ENCODE peak calls at places on chromosome 9, in nine cellular contexts. One of them, this sample, is unnamed.

GRCh38 chr9:89375181-89375760 is 57.0 kb downstream of the SECISBP2 start:
- DNase-seq in pancreas: peak; percentile 42
- DNase-seq in CD8-positive, alpha-beta memory T cell: no peak
- DNase-seq in stomach: no peak
- DNase-seq in osteoblast: peak; percentile 46
- DNase-seq in right cardiac atrium: no peak
- DNase-seq in sigmoid colon: no peak
- DNase-seq in IMR-90: no peak
- DNase-seq in left ventricle myocardium inferior: no peak
- DNase-seq in this sample: no peak

GRCh38 chr9:19471737-19472648 is 63.2 kb downstream of the ACER2 start:
- DNase-seq in pancreas: peak; percentile 70
- DNase-seq in CD8-positive, alpha-beta memory T cell: peak; percentile 21
- DNase-seq in stomach: peak; percentile 61
- DNase-seq in osteoblast: peak; percentile 92
- DNase-seq in right cardiac atrium: peak; percentile 83
- DNase-seq in sigmoid colon: peak; percentile 77
- DNase-seq in IMR-90: peak; percentile 33
- DNase-seq in left ventricle myocardium inferior: peak; percentile 52
- DNase-seq in this sample: peak; percentile 66

GRCh38 chr9:79189511-79189924 is 382.2 kb upstream of the TLE4 start:
- DNase-seq in pancreas: no peak
- DNase-seq in CD8-positive, alpha-beta memory T cell: no peak
- DNase-seq in stomach: no peak
- DNase-seq in osteoblast: peak; percentile 67
- DNase-seq in right cardiac atrium: no peak
- DNase-seq in sigmoid colon: no peak
- DNase-seq in IMR-90: peak; percentile 96
- DNase-seq in left ventricle myocardium inferior: no peak
- DNase-seq in this sample: peak; percentile 81

GRCh38 chr9:109382182-109382581 is 61.3 kb upstream of the EPB41L4B start:
- DNase-seq in pancreas: no peak
- DNase-seq in CD8-positive, alpha-beta memory T cell: no peak
- DNase-seq in stomach: no peak
- DNase-seq in osteoblast: no peak
- DNase-seq in right cardiac atrium: no peak
- DNase-seq in sigmoid colon: no peak
- DNase-seq in IMR-90: no peak
- DNase-seq in left ventricle myocardium inferior: no peak
- DNase-seq in this sample: no peak

GRCh38 chr9:5714501-5715401 is 85.8 kb downstream of the RIC1 start:
- DNase-seq in pancreas: no peak
- DNase-seq in CD8-positive, alpha-beta memory T cell: no peak
- DNase-seq in stomach: no peak
- DNase-seq in osteoblast: peak; percentile 77
- DNase-seq in right cardiac atrium: no peak
- DNase-seq in sigmoid colon: no peak
- DNase-seq in IMR-90: peak; percentile 61
- DNase-seq in left ventricle myocardium inferior: no peak
- DNase-seq in this sample: no peak

GRCh38 chr9:135229701-135230385 is 142.4 kb downstream of the OLFM1 start:
- DNase-seq in pancreas: no peak
- DNase-seq in CD8-positive, alpha-beta memory T cell: no peak
- DNase-seq in stomach: no peak
- DNase-seq in osteoblast: peak; percentile 44
- DNase-seq in right cardiac atrium: peak; percentile 7
- DNase-seq in sigmoid colon: peak; percentile 44
- DNase-seq in IMR-90: no peak
- DNase-seq in left ventricle myocardium inferior: no peak
- DNase-seq in this sample: no peak

GRCh38 chr9:130167927-130168326 is 4.3 kb upstream of the NCS1 start:
- DNase-seq in pancreas: no peak
- DNase-seq in CD8-positive, alpha-beta memory T cell: no peak
- DNase-seq in stomach: no peak
- DNase-seq in osteoblast: peak; percentile 56
- DNase-seq in right cardiac atrium: no peak
- DNase-seq in sigmoid colon: no peak
- DNase-seq in IMR-90: no peak
- DNase-seq in left ventricle myocardium inferior: no peak
- DNase-seq in this sample: no peak

GRCh38 chr9:108015690-108016089 is 526.1 kb upstream of the KLF4 start:
- DNase-seq in pancreas: no peak
- DNase-seq in CD8-positive, alpha-beta memory T cell: no peak
- DNase-seq in stomach: no peak
- DNase-seq in osteoblast: no peak
- DNase-seq in right cardiac atrium: no peak
- DNase-seq in sigmoid colon: no peak
- DNase-seq in IMR-90: no peak
- DNase-seq in left ventricle myocardium inferior: no peak
- DNase-seq in this sample: no peak

GRCh38 chr9:32703635-32704034 is 68.2 kb upstream of the TAF1L start:
- DNase-seq in pancreas: no peak
- DNase-seq in CD8-positive, alpha-beta memory T cell: no peak
- DNase-seq in stomach: no peak
- DNase-seq in osteoblast: no peak
- DNase-seq in right cardiac atrium: no peak
- DNase-seq in sigmoid colon: no peak
- DNase-seq in IMR-90: no peak
- DNase-seq in left ventricle myocardium inferior: no peak
- DNase-seq in this sample: no peak

GRCh38 chr9:91148306-91148705 is 213.4 kb downstream of the AUH start:
- DNase-seq in pancreas: no peak
- DNase-seq in CD8-positive, alpha-beta memory T cell: no peak
- DNase-seq in stomach: no peak
- DNase-seq in osteoblast: no peak
- DNase-seq in right cardiac atrium: no peak
- DNase-seq in sigmoid colon: no peak
- DNase-seq in IMR-90: no peak
- DNase-seq in left ventricle myocardium inferior: no peak
- DNase-seq in this sample: no peak

GRCh38 chr9:135515541-135515951 is 5.7 kb upstream of the LCN1 start:
- DNase-seq in pancreas: no peak
- DNase-seq in CD8-positive, alpha-beta memory T cell: no peak
- DNase-seq in stomach: peak; percentile 8
- DNase-seq in osteoblast: peak; percentile 18
- DNase-seq in right cardiac atrium: no peak
- DNase-seq in sigmoid colon: peak; percentile 25
- DNase-seq in IMR-90: no peak
- DNase-seq in left ventricle myocardium inferior: no peak
- DNase-seq in this sample: no peak

GRCh38 chr9:3920586-3921582 is 379.0 kb downstream of the GLIS3 start:
- DNase-seq in pancreas: no peak
- DNase-seq in CD8-positive, alpha-beta memory T cell: no peak
- DNase-seq in stomach: no peak
- DNase-seq in osteoblast: no peak
- DNase-seq in right cardiac atrium: no peak
- DNase-seq in sigmoid colon: no peak
- DNase-seq in IMR-90: peak; percentile 15
- DNase-seq in left ventricle myocardium inferior: no peak
- DNase-seq in this sample: no peak

GRCh38 chr9:34059231-34059720 is 10.6 kb upstream of the UBAP2 start:
- DNase-seq in pancreas: no peak
- DNase-seq in CD8-positive, alpha-beta memory T cell: no peak
- DNase-seq in stomach: no peak
- DNase-seq in osteoblast: no peak
- DNase-seq in right cardiac atrium: no peak
- DNase-seq in sigmoid colon: peak; percentile 9
- DNase-seq in IMR-90: no peak
- DNase-seq in left ventricle myocardium inferior: no peak
- DNase-seq in this sample: no peak

GRCh38 chr9:98846879-98847278 is 39.4 kb downstream of the GALNT12 start:
- DNase-seq in pancreas: no peak
- DNase-seq in CD8-positive, alpha-beta memory T cell: no peak
- DNase-seq in stomach: no peak
- DNase-seq in osteoblast: no peak
- DNase-seq in right cardiac atrium: no peak
- DNase-seq in sigmoid colon: no peak
- DNase-seq in IMR-90: peak; percentile 50
- DNase-seq in left ventricle myocardium inferior: no peak
- DNase-seq in this sample: no peak

GRCh38 chr9:76621011-76621410 is 143.2 kb upstream of the PCA3 start:
- DNase-seq in pancreas: no peak
- DNase-seq in CD8-positive, alpha-beta memory T cell: no peak
- DNase-seq in stomach: no peak
- DNase-seq in osteoblast: no peak
- DNase-seq in right cardiac atrium: no peak
- DNase-seq in sigmoid colon: no peak
- DNase-seq in IMR-90: no peak
- DNase-seq in left ventricle myocardium inferior: no peak
- DNase-seq in this sample: no peak

GRCh38 chr9:69173891-69174644 is at the start of gene TJP2:
- DNase-seq in pancreas: peak; percentile 85
- DNase-seq in CD8-positive, alpha-beta memory T cell: peak; percentile 21
- DNase-seq in stomach: peak; percentile 40
- DNase-seq in osteoblast: peak; percentile 94
- DNase-seq in right cardiac atrium: peak; percentile 94
- DNase-seq in sigmoid colon: peak; percentile 82
- DNase-seq in IMR-90: peak; percentile 75
- DNase-seq in left ventricle myocardium inferior: peak; percentile 79
- DNase-seq in this sample: peak; percentile 81

GRCh38 chr9:69176446-69177135 is 2.5 kb downstream of the TJP2 start:
- DNase-seq in pancreas: no peak
- DNase-seq in CD8-positive, alpha-beta memory T cell: no peak
- DNase-seq in stomach: no peak
- DNase-seq in osteoblast: no peak
- DNase-seq in right cardiac atrium: no peak
- DNase-seq in sigmoid colon: no peak
- DNase-seq in IMR-90: no peak
- DNase-seq in left ventricle myocardium inferior: no peak
- DNase-seq in this sample: no peak

GRCh38 chr9:69175488-69175872 is 1.4 kb downstream of the TJP2 start:
- DNase-seq in pancreas: no peak
- DNase-seq in CD8-positive, alpha-beta memory T cell: no peak
- DNase-seq in stomach: no peak
- DNase-seq in osteoblast: no peak
- DNase-seq in right cardiac atrium: no peak
- DNase-seq in sigmoid colon: no peak
- DNase-seq in IMR-90: no peak
- DNase-seq in left ventricle myocardium inferior: no peak
- DNase-seq in this sample: no peak

GRCh38 chr9:69173497-69173890 is 583 bp upstream of the TJP2 start:
- DNase-seq in pancreas: no peak
- DNase-seq in CD8-positive, alpha-beta memory T cell: no peak
- DNase-seq in stomach: no peak
- DNase-seq in osteoblast: no peak
- DNase-seq in right cardiac atrium: no peak
- DNase-seq in sigmoid colon: no peak
- DNase-seq in IMR-90: no peak
- DNase-seq in left ventricle myocardium inferior: no peak
- DNase-seq in this sample: no peak

GRCh38 chr9:69174645-69175487 is 789 bp downstream of the TJP2 start:
- DNase-seq in pancreas: no peak
- DNase-seq in CD8-positive, alpha-beta memory T cell: no peak
- DNase-seq in stomach: no peak
- DNase-seq in osteoblast: peak; percentile 97
- DNase-seq in right cardiac atrium: no peak
- DNase-seq in sigmoid colon: peak; percentile 68
- DNase-seq in IMR-90: peak; percentile 98
- DNase-seq in left ventricle myocardium inferior: no peak
- DNase-seq in this sample: peak; percentile 88
- H3K4me3 ChIP-seq in pancreas: peak overlapping the region; percentile 57
- H3K4me3 ChIP-seq in CD8-positive, alpha-beta memory T cell: peak overlapping the region; percentile 40
- H3K4me3 ChIP-seq in stomach: peak overlapping the region; percentile 71
- H3K4me3 ChIP-seq in osteoblast: peak overlapping the region; percentile 83
- H3K4me3 ChIP-seq in right cardiac atrium: peak overlapping the region; percentile 47
- H3K4me3 ChIP-seq in sigmoid colon: peak overlapping the region; percentile 41
- H3K4me3 ChIP-seq in IMR-90: peak overlapping the region; percentile 69
- H3K4me3 ChIP-seq in left ventricle myocardium inferior: peak overlapping the region; percentile 79
- H3K4me3 ChIP-seq in this sample: peak overlapping the region; percentile 64

DNA sequence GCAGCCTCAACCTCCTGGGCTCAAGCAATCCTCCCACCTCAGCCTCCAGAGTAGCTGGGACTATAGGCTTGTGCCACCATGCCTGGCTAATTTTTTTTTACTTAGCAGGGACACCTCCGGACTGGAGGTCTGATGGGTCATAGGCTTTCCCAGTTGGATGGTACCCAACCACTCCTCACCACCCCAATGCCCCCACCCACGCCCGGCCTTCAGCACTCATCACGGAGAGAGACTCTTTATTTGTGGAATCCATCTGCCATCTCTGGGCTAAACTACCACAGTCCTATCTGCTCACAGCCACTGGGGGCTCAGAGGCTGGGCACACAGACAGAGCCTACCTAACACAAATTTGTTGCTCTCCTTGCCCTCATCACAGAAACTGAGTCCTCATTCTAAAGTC is 58.3 kb upstream of the STXBP1 start:
- DNase-seq in pancreas: no peak
- DNase-seq in CD8-positive, alpha-beta memory T cell: no peak
- DNase-seq in stomach: no peak
- DNase-seq in osteoblast: peak; percentile 66
- DNase-seq in right cardiac atrium: peak; percentile 25
- DNase-seq in sigmoid colon: no peak
- DNase-seq in IMR-90: no peak
- DNase-seq in left ventricle myocardium inferior: no peak
- DNase-seq in this sample: no peak
- H3K9me3 ChIP-seq in pancreas: no peaks in the 10 kb centered on the region
- H3K9me3 ChIP-seq in CD8-positive, alpha-beta memory T cell: no peaks in the 10 kb centered on the region
- H3K9me3 ChIP-seq in stomach: no peaks in the 10 kb centered on the region
- H3K9me3 ChIP-seq in osteoblast: no peaks in the 10 kb centered on the region
- H3K9me3 ChIP-seq in right cardiac atrium: no peaks in the 10 kb centered on the region
- H3K9me3 ChIP-seq in sigmoid colon: no peaks in the 10 kb centered on the region
- H3K9me3 ChIP-seq in IMR-90: no peaks in the 10 kb centered on the region
- H3K9me3 ChIP-seq in left ventricle myocardium inferior: no peaks in the 10 kb centered on the region
- H3K9me3 ChIP-seq in this sample: no peaks in the 10 kb centered on the region

GRCh38 chr9:12785941-12786340 is 11.1 kb downstream of the LURAP1L start:
- DNase-seq in pancreas: no peak
- DNase-seq in CD8-positive, alpha-beta memory T cell: no peak
- DNase-seq in stomach: no peak
- DNase-seq in osteoblast: no peak
- DNase-seq in right cardiac atrium: no peak
- DNase-seq in sigmoid colon: no peak
- DNase-seq in IMR-90: no peak
- DNase-seq in left ventricle myocardium inferior: no peak
- DNase-seq in this sample: no peak
- H3K4me3 ChIP-seq in pancreas: no peak overlapping the region
- H3K4me3 ChIP-seq in CD8-positive, alpha-beta memory T cell: no peak overlapping the region
- H3K4me3 ChIP-seq in stomach: no peak overlapping the region
- H3K4me3 ChIP-seq in osteoblast: no peak overlapping the region
- H3K4me3 ChIP-seq in right cardiac atrium: no peak overlapping the region
- H3K4me3 ChIP-seq in sigmoid colon: no peak overlapping the region
- H3K4me3 ChIP-seq in IMR-90: no peak overlapping the region
- H3K4me3 ChIP-seq in left ventricle myocardium inferior: no peak overlapping the region
- H3K4me3 ChIP-seq in this sample: no peak overlapping the region

DNA sequence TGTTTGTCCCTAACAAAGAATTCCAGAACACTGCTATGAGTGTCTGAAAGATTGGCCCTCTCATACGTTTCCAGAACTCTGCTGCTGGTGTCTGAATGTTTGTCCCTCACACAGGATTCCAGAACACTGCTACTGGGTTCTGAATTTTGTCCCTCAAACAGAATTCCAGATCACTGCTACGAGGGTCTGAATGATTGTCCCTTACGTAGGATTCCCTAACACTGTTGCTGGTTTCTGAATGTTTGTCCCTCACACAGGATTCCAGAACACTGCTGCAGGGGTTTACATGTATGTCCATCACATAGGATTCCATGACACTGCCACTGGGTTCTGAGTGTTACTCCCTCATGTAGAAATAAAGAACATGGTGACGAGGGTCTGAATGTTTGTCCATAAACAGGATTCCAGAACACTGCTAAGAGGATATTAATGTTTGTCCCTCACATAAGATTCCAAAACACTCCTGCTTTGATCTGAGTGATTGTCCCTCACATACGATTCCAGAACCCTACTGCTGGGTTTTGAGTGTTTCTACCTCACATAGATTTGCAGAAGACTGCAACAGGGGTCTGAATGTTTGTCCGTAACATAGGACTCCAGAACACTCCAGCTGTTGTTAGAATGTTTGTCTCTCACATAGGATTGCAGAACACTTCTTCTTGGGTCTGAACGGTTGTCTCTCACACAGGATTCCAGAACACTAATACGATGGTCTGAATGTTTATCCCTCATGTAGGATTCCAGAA is 214.4 kb downstream of the FOXD4L6 start:
- DNase-seq in pancreas: no peak
- DNase-seq in CD8-positive, alpha-beta memory T cell: no peak
- DNase-seq in stomach: no peak
- DNase-seq in osteoblast: no peak
- DNase-seq in right cardiac atrium: no peak
- DNase-seq in sigmoid colon: no peak
- DNase-seq in IMR-90: no peak
- DNase-seq in left ventricle myocardium inferior: no peak
- DNase-seq in this sample: no peak
- H3K9me3 ChIP-seq in pancreas: peaks cover 8% of the 10 kb centered on the region
- H3K9me3 ChIP-seq in CD8-positive, alpha-beta memory T cell: peaks cover 57% of the 10 kb centered on the region
- H3K9me3 ChIP-seq in stomach: peaks cover 93% of the 10 kb centered on the region
- H3K9me3 ChIP-seq in osteoblast: peaks cover 12% of the 10 kb centered on the region
- H3K9me3 ChIP-seq in right cardiac atrium: peaks cover 10% of the 10 kb centered on the region
- H3K9me3 ChIP-seq in sigmoid colon: peaks cover 85% of the 10 kb centered on the region
- H3K9me3 ChIP-seq in IMR-90: peaks cover 64% of the 10 kb centered on the region
- H3K9me3 ChIP-seq in left ventricle myocardium inferior: peaks cover 96% of the 10 kb centered on the region
- H3K9me3 ChIP-seq in this sample: peaks cover 9% of the 10 kb centered on the region

This sample was measured in MG63.